ENCODE peak calls at places on chromosomes 12 and 14, in five cellular contexts. A is NCI-H1092 treated with DMSO at 0.1 percent for 48 hours; K is Jurkat, Clone E6-1; W is EL; M is stimulated activated CD4-positive, alpha-beta T cell treated with anti-CD3 and anti-CD28 coated beads, TNF-alpha, amount 100 ng/mL, for 24 hours. Y is an unnamed sample.

GRCh38 chr12:2582631-2583616 is 211.8 kb upstream of the FKBP4 start:
- DNase-seq in A (peak), K (peak), W (peak), M (peak), Y (peak)

GRCh38 chr12:53694746-53695145 is 18.9 kb upstream of the ATP5MC2 start:
- DNase-seq in A (no peak), K (no peak), W (no peak), M (no peak), Y (no peak)

GRCh38 chr14:59483360-59483759 is 848 bp downstream of the L3HYPDH start:
- DNase-seq in A (peak), K (no peak), W (peak), M (no peak), Y (no peak)

GRCh38 chr14:93788307-93788556 is at the start of gene PRIMA1:
- DNase-seq in A (peak), K (no peak), W (no peak), M (no peak), Y (no peak)

GRCh38 chr12:79673334-79673733 is 17.4 kb downstream of the PAWR start:
- DNase-seq in A (peak), K (no peak), W (no peak), M (no peak), Y (peak)

GRCh38 chr12:6532927-6533652 is 1.2 kb upstream of the GAPDH start:
- DNase-seq in A (peak), K (peak), W (peak), M (peak), Y (peak)

GRCh38 chr12:112368856-112369255 is 13.4 kb downstream of the HECTD4 start:
- DNase-seq in A (no peak), K (no peak), W (no peak), M (no peak), Y (no peak)

GRCh38 chr14:102415671-102416070 is 52.9 kb downstream of the TECPR2 start:
- DNase-seq in A (no peak), K (no peak), W (no peak), M (no peak), Y (no peak)

GRCh38 chr14:70622111-70622712 is 19.5 kb upstream of the TTC9 start:
- DNase-seq in A (peak), K (peak), W (peak), M (peak), Y (peak)

GRCh38 chr12:9364224-9365176 is 156.3 kb upstream of the PZP start:
- DNase-seq in A (no peak), K (no peak), W (peak), M (peak), Y (no peak)

GRCh38 chr14:84482256-84483071 is 1047.5 kb upstream of the FLRT2 start:
- DNase-seq in A (no peak), K (no peak), W (peak), M (no peak), Y (no peak)

GRCh38 chr14:72678360-72678759 is 215.5 kb downstream of the DPF3 start:
- DNase-seq in A (no peak), K (no peak), W (peak), M (no peak), Y (no peak)

GRCh38 chr12:6095269-6095668 is 29.2 kb downstream of the VWF start:
- DNase-seq in A (no peak), K (no peak), W (no peak), M (no peak), Y (no peak)

GRCh38 chr14:75821828-75822521 is 159.8 kb downstream of the TGFB3 start:
- DNase-seq in A (no peak), K (no peak), W (no peak), M (no peak), Y (no peak)

GRCh38 chr12:52305921-52306705 is 14.8 kb upstream of the KRT81 start:
- DNase-seq in A (no peak), K (no peak), W (no peak), M (no peak), Y (no peak)

GRCh38 chr12:119512772-119513497 is 80.6 kb upstream of the TMEM233 start:
- DNase-seq in A (no peak), K (peak), W (peak), M (no peak), Y (no peak)

GRCh38 chr12:14426792-14427191 is 61.3 kb downstream of the ATF7IP start:
- DNase-seq in A (no peak), K (no peak), W (no peak), M (no peak), Y (no peak)

GRCh38 chr12:51242896-51243295 is 4.3 kb downstream of the DAZAP2 start:
- DNase-seq in A (no peak), K (no peak), W (no peak), M (no peak), Y (no peak)

GRCh38 chr12:27505771-27506170 is 18.2 kb upstream of the PPFIBP1 start:
- DNase-seq in A (peak), K (no peak), W (no peak), M (no peak), Y (peak)

GRCh38 chr12:62802321-62802720 is 132.6 kb downstream of the PPM1H start:
- DNase-seq in A (no peak), K (no peak), W (no peak), M (no peak), Y (no peak)

GRCh38 chr14:56491299-56492285 is 88.0 kb upstream of the TMEM260 start:
- DNase-seq in A (peak), K (peak), W (peak), M (no peak), Y (peak)

GRCh38 chr14:102472815-102473158 is 36.8 kb downstream of the ANKRD9 start:
- DNase-seq in A (no peak), K (no peak), W (no peak), M (no peak), Y (no peak)

GRCh38 chr12:114186241-114187002 is 219.5 kb downstream of the TBX5 start:
- DNase-seq in A (no peak), K (no peak), W (no peak), M (no peak), Y (no peak)

GRCh38 chr14:59997496-59997895 is 77.6 kb downstream of the LRRC9 start:
- DNase-seq in A (peak), K (no peak), W (no peak), M (no peak), Y (peak)

GRCh38 chr12:81245918-81246611 is 168.2 kb downstream of the ACSS3 start:
- DNase-seq in A (peak), K (no peak), W (peak), M (no peak), Y (no peak)

GRCh38 chr12:130873106-130873795 is 1.4 kb downstream of the RAN start:
- DNase-seq in A (no peak), K (no peak), W (no peak), M (no peak), Y (no peak)

GRCh38 chr14:47442206-47442605 is 233.2 kb downstream of the MDGA2 start:
- DNase-seq in A (no peak), K (no peak), W (no peak), M (no peak), Y (no peak)

GRCh38 chr12:81416571-81416970 is 338.7 kb downstream of the ACSS3 start:
- DNase-seq in A (no peak), K (no peak), W (no peak), M (no peak), Y (no peak)

GRCh38 chr12:122515275-122515674 is 11.5 kb downstream of the RSRC2 start:
- DNase-seq in A (no peak), K (no peak), W (no peak), M (no peak), Y (no peak)

GRCh38 chr14:61609143-61609851 is 86.0 kb upstream of the HIF1A start:
- DNase-seq in A (peak), K (no peak), W (peak), M (no peak), Y (peak)

GRCh38 chr12:105051981-105052380 is 32.3 kb downstream of the ALDH1L2 start:
- DNase-seq in A (no peak), K (no peak), W (no peak), M (no peak), Y (no peak)

GRCh38 chr12:26196424-26196722 is 1.0 kb downstream of the SSPN start:
- DNase-seq in A (no peak), K (no peak), W (no peak), M (no peak), Y (no peak)

GRCh38 chr12:111268738-111269572 is 99.9 kb downstream of the PHETA1 start:
- DNase-seq in A (no peak), K (peak), W (no peak), M (peak), Y (no peak)

GRCh38 chr14:101219896-101220703 is 316.6 kb upstream of the RTL1 start:
- DNase-seq in A (no peak), K (no peak), W (no peak), M (no peak), Y (no peak)

GRCh38 chr14:89773644-89774316 is 180.8 kb downstream of the EFCAB11 start:
- DNase-seq in A (no peak), K (peak), W (peak), M (peak), Y (no peak)

GRCh38 chr12:6772331-6772695 is at the start of gene LAG3:
- DNase-seq in A (no peak), K (no peak), W (no peak), M (peak), Y (no peak)

GRCh38 chr14:25537846-25538455 is 488.0 kb upstream of the STXBP6 start:
- DNase-seq in A (peak), K (peak), W (no peak), M (no peak), Y (peak)

GRCh38 chr12:41466762-41467270 is 278.7 kb downstream of the PDZRN4 start:
- DNase-seq in A (no peak), K (no peak), W (no peak), M (no peak), Y (no peak)

GRCh38 chr12:14111230-14111865 is 129.9 kb upstream of the GRIN2B start:
- DNase-seq in A (no peak), K (peak), W (peak), M (no peak), Y (peak)

GRCh38 chr14:64060199-64060545 is 207.4 kb downstream of the SYNE2 start:
- DNase-seq in A (no peak), K (no peak), W (no peak), M (no peak), Y (no peak)

Y was measured in NCI-H2029.